ENCODE peak calls at places on chromosomes 2 and 18, in ten cellular contexts. R is cardiac muscle cell, Z is neural progenitor cell, N is tibial nerve, B is lower lobe of right lung, Y is fibroblast of lung, L is left ventricle myocardium inferior, H is OCI-LY7, W is MM.1S, G is RWPE2. C is an unnamed sample.

GRCh38 chr2:55992465-55992864 is 68.9 kb upstream of the EFEMP1 start:
- DNase-seq in R (no peak), Z (no peak), N (no peak), B (no peak), Y (peak; percentile 91), L (no peak), H (no peak), W (no peak), G (peak; percentile 85), C (peak; percentile 77)

GRCh38 chr2:64988420-64989125 is 626 bp upstream of the SLC1A4 start:
- DNase-seq in R (peak; percentile 80), Z (peak; percentile 77), N (peak; percentile 54), B (peak; percentile 65), Y (peak; percentile 85), L (peak; percentile 53), H (peak; percentile 66), W (peak; percentile 91), G (peak; percentile 72), C (peak; percentile 66)

GRCh38 chr18:12608292-12608691 is 49.6 kb downstream of the SPIRE1 start:
- DNase-seq in R (no peak), Z (no peak), N (no peak), B (no peak), Y (peak; percentile 76), L (no peak), H (no peak), W (no peak), G (no peak), C (no peak)

GRCh38 chr2:203873921-203874631 is 6.5 kb downstream of the CTLA4 start:
- DNase-seq in R (no peak), Z (peak; percentile 53), N (no peak), B (no peak), Y (no peak), L (no peak), H (peak; percentile 54), W (peak; percentile 59), G (no peak), C (no peak)

GRCh38 chr2:179843541-179843940 is 17.9 kb downstream of the ZNF385B start:
- DNase-seq in R (no peak), Z (no peak), N (no peak), B (no peak), Y (no peak), L (no peak), H (no peak), W (no peak), G (no peak), C (no peak)

GRCh38 chr2:60837123-60837522 is 44.3 kb upstream of the REL start:
- DNase-seq in R (no peak), Z (no peak), N (no peak), B (no peak), Y (no peak), L (no peak), H (peak; percentile 45), W (peak; percentile 57), G (no peak), C (no peak)

GRCh38 chr2:229174794-229175529 is 96.1 kb downstream of the PID1 start:
- DNase-seq in R (no peak), Z (no peak), N (no peak), B (no peak), Y (peak; percentile 56), L (no peak), H (no peak), W (no peak), G (no peak), C (no peak)

GRCh38 chr2:148459300-148459891 is 185.2 kb upstream of the EPC2 start:
- DNase-seq in R (no peak), Z (no peak), N (no peak), B (no peak), Y (peak; percentile 3), L (no peak), H (no peak), W (peak; percentile 64), G (no peak), C (no peak)

GRCh38 chr2:47652041-47652713 is 130.8 kb upstream of the MSH6 start:
- DNase-seq in R (no peak), Z (no peak), N (no peak), B (no peak), Y (no peak), L (no peak), H (no peak), W (no peak), G (no peak), C (no peak)

GRCh38 chr2:95350320-95351079 is 52.0 kb upstream of the FAHD2A start:
- DNase-seq in R (no peak), Z (no peak), N (no peak), B (no peak), Y (no peak), L (no peak), H (no peak), W (no peak), G (peak; percentile 32), C (no peak)

GRCh38 chr18:57231846-57232245 is 85.0 kb downstream of the BOD1L2 start:
- DNase-seq in R (no peak), Z (no peak), N (no peak), B (no peak), Y (no peak), L (no peak), H (no peak), W (no peak), G (no peak), C (no peak)

GRCh38 chr2:19035238-19035637 is 323.2 kb downstream of the OSR1 start:
- DNase-seq in R (no peak), Z (no peak), N (peak; percentile 43), B (no peak), Y (peak; percentile 89), L (peak; percentile 20), H (no peak), W (no peak), G (no peak), C (no peak)

GRCh38 chr18:6884944-6885343 is 155.4 kb downstream of the ARHGAP28 start:
- DNase-seq in R (no peak), Z (no peak), N (no peak), B (no peak), Y (peak; percentile 62), L (no peak), H (no peak), W (no peak), G (no peak), C (no peak)

GRCh38 chr18:62388855-62389760 is 64.0 kb downstream of the TNFRSF11A start:
- DNase-seq in R (no peak), Z (no peak), N (no peak), B (no peak), Y (no peak), L (no peak), H (no peak), W (no peak), G (no peak), C (no peak)

GRCh38 chr2:233444501-233444900 is 90.2 kb downstream of the DGKD start:
- DNase-seq in R (no peak), Z (no peak), N (no peak), B (peak; percentile 22), Y (no peak), L (no peak), H (no peak), W (no peak), G (no peak), C (no peak)

GRCh38 chr2:148876589-148877402 is 1.8 kb downstream of the KIF5C start:
- DNase-seq in R (peak; percentile 28), Z (peak; percentile 95), N (no peak), B (peak; percentile 46), Y (no peak), L (no peak), H (peak; percentile 20), W (no peak), G (no peak), C (no peak)

GRCh38 chr2:157307021-157307420 is 18.6 kb downstream of the ERMN start:
- DNase-seq in R (no peak), Z (no peak), N (no peak), B (no peak), Y (no peak), L (no peak), H (peak; percentile 6), W (no peak), G (no peak), C (no peak)
- TF ChIP-seq CTCF in R (peak; percentile 21), Z (peak; percentile 30), N (no peak), B (no peak), Y (no peak), L (no peak), H (peak; percentile 55), W (peak; percentile 11), G (peak; percentile 7), C (no peak)

GRCh38 chr2:158391876-158392275 is 64.7 kb downstream of the CCDC148 start:
- DNase-seq in R (no peak), Z (no peak), N (no peak), B (no peak), Y (peak; percentile 6), L (no peak), H (no peak), W (no peak), G (no peak), C (no peak)
- H3K27ac ChIP-seq in R (no peak overlapping the region), Z (no peak overlapping the region), N (no peak overlapping the region), B (no peak overlapping the region), Y (no peak overlapping the region), L (no peak overlapping the region), H (no peak overlapping the region), W (no peak overlapping the region), G (no peak overlapping the region), C (no peak overlapping the region)

DNA sequence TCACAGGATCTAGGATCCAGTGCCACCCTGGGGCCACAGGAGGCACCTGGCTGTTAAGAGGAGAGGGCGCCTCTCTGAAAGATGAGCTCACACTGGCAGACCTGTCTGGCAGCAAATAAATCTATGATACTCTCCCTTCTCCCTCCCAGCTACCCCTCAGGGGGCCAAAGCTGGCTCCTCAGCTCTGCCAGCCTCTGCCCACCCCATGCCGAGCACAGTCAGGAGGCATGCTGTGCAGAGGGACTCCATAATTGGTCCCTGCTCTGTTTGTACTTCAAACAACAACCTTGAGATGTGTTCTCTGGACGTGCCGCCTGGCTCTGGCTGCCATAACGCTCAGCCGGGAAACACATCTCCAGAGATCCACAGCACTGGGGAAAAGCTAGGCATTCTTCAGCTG is 126.7 kb downstream of the GALNT14 start:
- DNase-seq in R (no peak), Z (no peak), N (no peak), B (no peak), Y (no peak), L (no peak), H (no peak), W (no peak), G (no peak), C (no peak)
- H3K4me1 ChIP-seq in R (peaks cover 7% of the 10 kb centered on the region), Z (no peaks in the 10 kb centered on the region), N (no peaks in the 10 kb centered on the region), B (no peaks in the 10 kb centered on the region), Y (no peaks in the 10 kb centered on the region), L (no peaks in the 10 kb centered on the region), H (no peaks in the 10 kb centered on the region), W (no peaks in the 10 kb centered on the region), G (peaks cover 9% of the 10 kb centered on the region), C (no peaks in the 10 kb centered on the region)

DNA sequence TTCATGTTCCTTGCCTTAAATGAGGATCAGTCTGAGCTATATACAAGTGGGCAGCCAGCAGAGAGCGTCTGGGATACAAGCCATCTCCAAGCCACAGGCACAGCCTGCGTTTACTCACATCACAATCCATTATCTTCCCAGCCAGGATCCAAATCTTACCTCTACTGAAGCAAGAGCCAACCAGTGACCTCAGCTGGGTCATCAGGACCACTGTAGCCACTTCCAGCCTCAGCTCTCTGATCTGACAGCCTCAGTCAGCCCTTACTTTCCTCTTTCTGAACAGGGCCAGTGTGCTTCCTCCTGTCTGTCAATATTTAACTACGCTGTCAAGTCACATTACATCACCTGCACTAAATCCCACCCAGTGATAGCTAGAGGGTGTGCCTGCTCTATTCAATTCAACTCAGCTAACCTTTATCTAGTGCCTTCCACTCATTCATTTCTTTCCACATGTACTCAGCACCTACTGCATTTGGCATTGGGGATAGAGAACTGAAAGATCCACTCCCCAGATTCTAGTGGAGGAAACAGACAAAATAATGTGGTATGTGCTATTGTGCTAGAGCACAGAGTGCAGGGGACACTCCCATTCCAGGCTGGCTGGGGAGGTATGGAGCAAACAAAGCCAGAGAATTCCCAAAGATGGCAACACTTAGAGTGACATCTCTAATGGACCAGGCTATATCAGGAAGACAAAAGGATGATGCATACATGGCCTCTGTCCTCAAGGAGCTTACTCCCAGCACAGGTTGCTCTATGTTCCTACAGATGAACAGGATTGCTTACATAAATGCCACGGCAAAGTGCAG is 146.5 kb downstream of the NCKAP5 start:
- DNase-seq in R (peak; percentile 18), Z (peak; percentile 51), N (no peak), B (no peak), Y (peak; percentile 37), L (peak; percentile 15), H (no peak), W (no peak), G (no peak), C (no peak)
- TF ChIP-seq CTCF in R (no peak), Z (no peak), N (no peak), B (no peak), Y (no peak), L (no peak), H (no peak), W (no peak), G (no peak), C (no peak)

C was measured in right atrium auricular region.